ENCODE peak calls at places on chromosomes 12 and 14, in five cellular contexts. X, T, V, F and H are unnamed samples.

GRCh38 chr14:105517096-105517495 is 9.3 kb upstream of the TMEM121 start:
- DNase-seq in X (no peak), V (no peak), F (no peak), T (peak), H (no peak)

GRCh38 chr14:51520087-51520486 is 131.6 kb upstream of the FRMD6 start:
- DNase-seq in V (no peak), F (no peak), X (no peak), T (no peak), H (no peak)

GRCh38 chr12:46585854-46586621 is 213.5 kb upstream of the SLC38A2 start:
- DNase-seq in V (no peak), F (peak), T (no peak), X (no peak), H (peak)

GRCh38 chr12:56087220-56087619 is 7.3 kb downstream of the ERBB3 start:
- DNase-seq in F (no peak), X (peak), V (peak), T (no peak), H (peak)

GRCh38 chr12:124150176-124150575 is 144.7 kb upstream of the RFLNA start:
- DNase-seq in V (no peak), X (no peak), T (no peak), F (no peak), H (no peak)

GRCh38 chr14:33682746-33683145 is 268.1 kb downstream of the EGLN3 start:
- DNase-seq in T (no peak), V (peak), X (peak), F (peak), H (no peak)

GRCh38 chr14:32074887-32075572 is 2.1 kb upstream of the ARHGAP5 start:
- DNase-seq in T (no peak), V (no peak), F (no peak), X (no peak), H (no peak)

GRCh38 chr14:104072586-104072985 is 12.9 kb upstream of the ASPG start:
- DNase-seq in F (no peak), X (no peak), V (no peak), T (no peak), H (no peak)

GRCh38 chr12:3683670-3684069 is 69.2 kb downstream of the CRACR2A start:
- DNase-seq in F (peak), V (no peak), T (no peak), X (no peak), H (no peak)

GRCh38 chr14:102421366-102422057 is 58.8 kb downstream of the TECPR2 start:
- DNase-seq in X (peak), F (no peak), T (peak), V (no peak), H (no peak)

GRCh38 chr14:99724939-99725773 is 41.1 kb downstream of the CYP46A1 start:
- DNase-seq in X (peak), T (peak), V (no peak), F (no peak), H (no peak)

DNA sequence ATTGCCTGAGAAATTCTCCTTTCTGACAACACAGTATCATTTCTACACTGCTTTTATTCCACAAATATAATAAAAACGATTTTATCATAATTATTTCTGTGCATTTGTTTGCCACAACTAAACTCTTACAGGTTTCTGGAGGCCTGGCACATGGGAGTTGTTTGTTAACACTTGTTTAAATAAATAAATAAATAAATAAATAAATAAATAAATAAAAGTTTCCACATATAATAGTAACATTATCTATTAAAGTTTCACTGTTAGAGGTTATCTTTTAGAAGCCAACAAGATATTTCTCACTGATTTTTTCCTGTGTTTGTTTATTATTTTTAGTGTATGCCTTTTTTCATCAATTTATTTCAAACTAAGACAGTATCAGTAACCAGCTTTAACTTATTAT is 323.3 kb downstream of the FOXG1 start:
- DNase-seq in F (no peak), T (no peak), V (no peak), X (no peak), H (no peak)
- H3K4me3 ChIP-seq in F (no peak), T (no peak), V (no peak), X (no peak), H (no peak)

GRCh38 chr12:109109756-109110350 is 6.5 kb upstream of the ACACB start:
- DNase-seq in V (no peak), F (no peak), T (no peak), X (no peak), H (no peak)
- H3K27ac ChIP-seq in V (peak), F (peak), T (peak), X (peak), H (peak)

GRCh38 chr12:57329219-57329618 is 78.2 kb upstream of the STAC3 start:
- DNase-seq in T (no peak), X (no peak), V (no peak), F (no peak), H (no peak)
- H3K4me3 ChIP-seq in T (no peak), X (no peak), V (no peak), F (no peak), H (no peak)

GRCh38 chr12:24835377-24835776 is 113.5 kb downstream of the BCAT1 start:
- DNase-seq in V (no peak), T (no peak), F (no peak), X (no peak), H (no peak)

GRCh38 chr12:24839268-24839791 is 109.6 kb downstream of the BCAT1 start:
- DNase-seq in X (no peak), F (no peak), T (no peak), V (no peak), H (no peak)

GRCh38 chr12:24845615-24846014 is 103.3 kb downstream of the BCAT1 start:
- DNase-seq in V (no peak), F (no peak), X (no peak), T (no peak), H (no peak)

GRCh38 chr12:24838531-24838950 is 110.4 kb downstream of the BCAT1 start:
- DNase-seq in X (peak), V (no peak), F (peak), T (no peak), H (no peak)

DNA sequence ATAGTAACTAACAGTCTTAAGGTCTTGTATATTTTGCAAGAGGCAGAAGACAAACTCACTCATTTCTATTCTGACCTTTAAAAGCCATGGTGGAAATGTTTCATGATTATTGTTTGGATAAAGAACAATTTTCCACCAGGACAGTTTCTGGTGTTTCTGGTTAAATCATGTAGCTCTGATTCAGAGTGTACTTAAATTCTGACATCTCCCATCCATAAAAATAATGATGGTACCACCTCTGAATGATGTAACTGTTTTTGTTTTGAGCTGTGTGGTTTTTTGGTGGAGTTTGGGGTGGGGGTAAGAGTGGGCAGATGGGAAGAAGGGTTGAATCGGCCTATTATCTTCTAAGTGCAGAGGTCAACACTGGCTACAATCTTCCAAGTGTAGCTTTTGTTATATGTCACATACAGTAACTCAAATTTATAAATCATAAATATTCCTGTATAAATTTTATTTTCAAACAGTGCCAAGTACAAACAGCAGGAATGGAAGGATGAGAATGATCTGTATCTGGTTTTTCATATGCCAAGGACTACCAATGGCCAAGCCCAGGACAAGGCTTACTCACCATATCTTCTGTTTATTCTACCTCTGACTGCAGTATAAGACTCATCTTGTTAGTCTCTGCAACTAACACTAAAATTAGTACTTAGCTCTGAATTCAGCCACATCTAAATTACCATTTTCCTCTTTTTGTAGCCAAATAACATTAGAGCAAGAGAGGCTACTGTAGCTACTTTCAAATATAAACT is 108.7 kb downstream of the BCAT1 start:
- DNase-seq in F (peak), T (no peak), X (no peak), V (no peak), H (no peak)
- H3K27ac ChIP-seq in F (no peak), T (no peak), X (peak), V (no peak), H (no peak)

GRCh38 chr12:116693259-116694227 is 44.3 kb downstream of the SPRING1 start:
- DNase-seq in V (no peak), F (no peak), T (no peak), X (no peak), H (no peak)
- H3K4me3 ChIP-seq in V (peak), F (no peak), T (peak), X (peak), H (peak)